ENCODE peak calls at places on chromosomes 7 and 10, in six cellular contexts. E is dorsolateral prefrontal cortex, R is tibial nerve, I is colonic mucosa, H is SJSA1, X is Panc1. Y is an unnamed sample.

GRCh38 chr10:14397069-14397468 is 66.3 kb upstream of the FRMD4A start:
- DNase-seq in E (peak; percentile 81), R (peak; percentile 30), I (peak; percentile 22), H (peak; percentile 97), X (no peak), Y (no peak)

GRCh38 chr7:120486164-120486563 is 213.2 kb downstream of the KCND2 start:
- DNase-seq in E (no peak), R (no peak), I (no peak), H (no peak), X (no peak), Y (no peak)

GRCh38 chr10:77602231-77602912 is 35.2 kb downstream of the KCNMA1 start:
- DNase-seq in E (no peak), R (no peak), I (no peak), H (no peak), X (no peak), Y (no peak)

GRCh38 chr7:111090834-111091233 is at the start of gene LRRN3:
- DNase-seq in E (peak; percentile 80), R (no peak), I (no peak), H (no peak), X (no peak), Y (no peak)

GRCh38 chr10:132685121-132685891 is 100.6 kb downstream of the NKX6-2 start:
- DNase-seq in E (peak; percentile 88), R (peak; percentile 42), I (peak; percentile 43), H (peak; percentile 58), X (peak; percentile 73), Y (no peak)

GRCh38 chr10:108632044-108632443 is 1291.3 kb downstream of the XPNPEP1 start:
- DNase-seq in E (no peak), R (no peak), I (no peak), H (no peak), X (no peak), Y (no peak)

GRCh38 chr7:27774717-27775328 is 34.9 kb downstream of the TAX1BP1 start:
- DNase-seq in E (no peak), R (no peak), I (no peak), H (peak; percentile 28), X (peak; percentile 13), Y (no peak)

GRCh38 chr7:112708236-112708635 is 82.0 kb downstream of the TMEM168 start:
- DNase-seq in E (no peak), R (no peak), I (no peak), H (no peak), X (no peak), Y (no peak)

GRCh38 chr7:145350334-145350733 is 514.5 kb upstream of the TPK1 start:
- DNase-seq in E (no peak), R (no peak), I (no peak), H (no peak), X (no peak), Y (no peak)

GRCh38 chr10:79132681-79133381 is 64.1 kb downstream of the ZMIZ1 start:
- DNase-seq in E (no peak), R (no peak), I (no peak), H (no peak), X (no peak), Y (no peak)

GRCh38 chr7:143485091-143485490 is 7.4 kb downstream of the TAS2R41 start:
- DNase-seq in E (no peak), R (no peak), I (no peak), H (no peak), X (no peak), Y (no peak)

GRCh38 chr10:22346087-22346661 is 878 bp downstream of the SPAG6 start:
- DNase-seq in E (no peak), R (no peak), I (no peak), H (no peak), X (no peak), Y (no peak)

GRCh38 chr10:28975891-28976471 is 298.7 kb downstream of the BAMBI start:
- DNase-seq in E (no peak), R (no peak), I (no peak), H (peak; percentile 68), X (no peak), Y (no peak)

GRCh38 chr7:122887848-122888247 is 1.6 kb upstream of the CADPS2 start:
- DNase-seq in E (no peak), R (no peak), I (no peak), H (no peak), X (no peak), Y (no peak)

GRCh38 chr10:132054564-132054963 is 11.2 kb upstream of the JAKMIP3 start:
- DNase-seq in E (no peak), R (no peak), I (no peak), H (no peak), X (no peak), Y (no peak)

GRCh38 chr7:1810521-1810920 is 140.4 kb downstream of the ELFN1 start:
- DNase-seq in E (no peak), R (no peak), I (no peak), H (no peak), X (no peak), Y (no peak)

GRCh38 chr10:63247771-63248170 is 114.6 kb downstream of the NRBF2 start:
- DNase-seq in E (no peak), R (no peak), I (no peak), H (no peak), X (no peak), Y (no peak)

GRCh38 chr7:49488573-49488972 is 284.9 kb upstream of the VWC2 start:
- DNase-seq in E (no peak), R (no peak), I (no peak), H (no peak), X (no peak), Y (no peak)

GRCh38 chr7:18154707-18155106 is 127.1 kb upstream of the PRPS1L1 start:
- DNase-seq in E (no peak), R (no peak), I (no peak), H (no peak), X (no peak), Y (no peak)

GRCh38 chr10:62259998-62260397 is 8.6 kb downstream of the RTKN2 start:
- DNase-seq in E (no peak), R (no peak), I (no peak), H (no peak), X (no peak), Y (no peak)

GRCh38 chr10:71082930-71083329 is 129.4 kb upstream of the UNC5B start:
- DNase-seq in E (no peak), R (no peak), I (no peak), H (no peak), X (no peak), Y (no peak)

GRCh38 chr10:86294346-86295265 is 72.0 kb downstream of the GRID1 start:
- DNase-seq in E (no peak), R (no peak), I (peak; percentile 11), H (no peak), X (no peak), Y (no peak)

GRCh38 chr10:113060221-113061053 is 110.4 kb downstream of the TCF7L2 start:
- DNase-seq in E (peak; percentile 50), R (peak; percentile 43), I (peak; percentile 62), H (peak; percentile 39), X (no peak), Y (no peak)

GRCh38 chr10:44259090-44259874 is 125.6 kb downstream of the CXCL12 start:
- DNase-seq in E (no peak), R (no peak), I (no peak), H (no peak), X (no peak), Y (no peak)

GRCh38 chr7:80284848-80285247 is 150.2 kb downstream of the GNAI1 start:
- DNase-seq in E (no peak), R (no peak), I (no peak), H (peak; percentile 14), X (no peak), Y (no peak)

GRCh38 chr10:33328253-33328652 is 6.2 kb downstream of the NRP1 start:
- DNase-seq in E (no peak), R (no peak), I (no peak), H (no peak), X (no peak), Y (no peak)

GRCh38 chr10:33331020-33331557 is 3.4 kb downstream of the NRP1 start:
- DNase-seq in E (no peak), R (no peak), I (no peak), H (no peak), X (no peak), Y (no peak)

GRCh38 chr10:33329178-33329577 is 5.3 kb downstream of the NRP1 start:
- DNase-seq in E (no peak), R (no peak), I (no peak), H (no peak), X (no peak), Y (no peak)

GRCh38 chr10:33332183-33333031 is 2.1 kb downstream of the NRP1 start:
- DNase-seq in E (no peak), R (no peak), I (no peak), H (peak; percentile 41), X (no peak), Y (no peak)

DNA sequence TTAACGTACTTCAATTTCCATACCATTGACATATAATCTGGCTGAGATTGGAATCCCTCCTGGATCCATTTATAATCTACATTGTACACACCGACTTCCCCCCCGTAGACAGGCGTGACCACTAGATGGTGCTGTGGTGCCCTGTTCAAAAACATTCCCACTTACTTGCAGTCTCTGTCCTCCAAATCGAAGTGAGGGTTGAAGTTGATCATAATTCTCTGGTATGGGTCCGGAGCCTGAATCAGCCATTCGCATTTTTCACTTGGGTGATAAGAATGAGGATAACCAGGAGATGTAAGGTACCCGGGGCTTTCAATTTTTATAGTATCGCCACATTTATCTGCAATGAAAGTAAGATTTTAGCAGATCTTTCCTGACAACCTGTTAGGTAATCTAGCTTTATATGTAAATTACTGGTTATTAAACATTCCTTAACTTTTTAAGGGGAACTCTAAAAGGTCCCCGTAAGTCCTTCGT is 3.9 kb downstream of the NRP1 start:
- DNase-seq in E (peak; percentile 88), R (peak; percentile 78), I (peak; percentile 90), H (peak; percentile 86), X (no peak), Y (peak; percentile 24)
- H3K4me3 ChIP-seq in E (peak overlapping the region; percentile 76), R (peak overlapping the region; percentile 28), I (no peak overlapping the region), H (peak overlapping the region; percentile 81), X (peak overlapping the region; percentile 95), Y (no peak overlapping the region)

GRCh38 chr7:29145553-29146081 is 720 bp downstream of the CPVL start:
- DNase-seq in E (no peak), R (no peak), I (no peak), H (no peak), X (no peak), Y (no peak)
- H3K4me3 ChIP-seq in E (peak overlapping the region; percentile 54), R (peak overlapping the region; percentile 27), I (peak overlapping the region; percentile 36), H (peak overlapping the region; percentile 32), X (peak overlapping the region; percentile 31), Y (no peak overlapping the region)

GRCh38 chr7:148711191-148712102 is 12.7 kb downstream of the CUL1 start:
- DNase-seq in E (no peak), R (no peak), I (no peak), H (no peak), X (no peak), Y (no peak)
- H3K4me3 ChIP-seq in E (no peak overlapping the region), R (no peak overlapping the region), I (no peak overlapping the region), H (no peak overlapping the region), X (no peak overlapping the region), Y (no peak overlapping the region)

DNA sequence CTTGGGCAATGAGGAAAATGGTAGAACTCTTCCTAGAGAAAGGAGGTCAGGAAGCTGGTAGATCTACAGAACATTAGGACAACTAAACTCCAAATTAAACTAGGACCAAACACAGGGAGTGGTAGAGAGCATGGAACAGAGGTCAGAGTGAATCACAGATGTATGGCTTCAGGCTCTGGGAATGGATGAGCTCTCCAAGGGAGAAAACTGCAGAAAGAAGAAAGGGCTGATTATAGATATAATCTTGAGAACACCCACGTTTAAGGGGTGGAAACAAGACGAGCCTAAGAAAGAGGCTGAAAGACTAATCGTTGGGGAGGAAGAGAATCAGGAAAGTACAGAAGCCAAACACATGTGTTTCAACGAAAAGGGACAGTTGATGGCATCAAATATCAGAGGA is 41.5 kb downstream of the NUDCD3 start:
- DNase-seq in E (no peak), R (no peak), I (no peak), H (no peak), X (no peak), Y (no peak)
- H3K4me3 ChIP-seq in E (no peak overlapping the region), R (no peak overlapping the region), I (no peak overlapping the region), H (no peak overlapping the region), X (no peak overlapping the region), Y (no peak overlapping the region)